ENCODE peak calls at places on chromosome 5, in ten cellular contexts. One of them, this sample, is unnamed. For H3K4me1, the result is how much of the 10 kb centered on the place peaks cover.

GRCh38 chr5:179762079-179762780 is 29.6 kb downstream of the MAML1 start:
- DNase-seq in heart left ventricle: no peak
- DNase-seq in A549: no peak
- DNase-seq in aorta: peak
- DNase-seq in thoracic aorta: no peak
- DNase-seq in endothelial cell of umbilical vein: no peak
- DNase-seq in tibial nerve: no peak
- DNase-seq in foreskin keratinocyte: no peak
- DNase-seq in right atrium auricular region: no peak
- DNase-seq in Peyer's patch: peak
- DNase-seq in this sample: no peak

GRCh38 chr5:175501759-175502158 is 23.4 kb downstream of the SFXN1 start:
- DNase-seq in heart left ventricle: no peak
- DNase-seq in A549: no peak
- DNase-seq in aorta: no peak
- DNase-seq in thoracic aorta: no peak
- DNase-seq in endothelial cell of umbilical vein: no peak
- DNase-seq in tibial nerve: no peak
- DNase-seq in foreskin keratinocyte: no peak
- DNase-seq in right atrium auricular region: no peak
- DNase-seq in Peyer's patch: no peak
- DNase-seq in this sample: no peak

GRCh38 chr5:167020418-167020817 is 1271.0 kb upstream of the WWC1 start:
- DNase-seq in heart left ventricle: no peak
- DNase-seq in A549: no peak
- DNase-seq in aorta: no peak
- DNase-seq in thoracic aorta: no peak
- DNase-seq in endothelial cell of umbilical vein: no peak
- DNase-seq in tibial nerve: no peak
- DNase-seq in foreskin keratinocyte: no peak
- DNase-seq in right atrium auricular region: no peak
- DNase-seq in Peyer's patch: no peak
- DNase-seq in this sample: no peak

GRCh38 chr5:179115845-179116524 is 55.8 kb downstream of the ZNF354C start:
- DNase-seq in heart left ventricle: no peak
- DNase-seq in A549: no peak
- DNase-seq in aorta: no peak
- DNase-seq in thoracic aorta: no peak
- DNase-seq in endothelial cell of umbilical vein: no peak
- DNase-seq in tibial nerve: no peak
- DNase-seq in foreskin keratinocyte: no peak
- DNase-seq in right atrium auricular region: peak
- DNase-seq in Peyer's patch: no peak
- DNase-seq in this sample: no peak

GRCh38 chr5:64210866-64211265 is 45.2 kb downstream of the RNF180 start:
- DNase-seq in heart left ventricle: no peak
- DNase-seq in A549: no peak
- DNase-seq in aorta: no peak
- DNase-seq in thoracic aorta: peak
- DNase-seq in endothelial cell of umbilical vein: peak
- DNase-seq in tibial nerve: no peak
- DNase-seq in foreskin keratinocyte: peak
- DNase-seq in right atrium auricular region: no peak
- DNase-seq in Peyer's patch: no peak
- DNase-seq in this sample: no peak

GRCh38 chr5:162512935-162513575 is 445.5 kb downstream of the GABRG2 start:
- DNase-seq in heart left ventricle: no peak
- DNase-seq in A549: no peak
- DNase-seq in aorta: no peak
- DNase-seq in thoracic aorta: no peak
- DNase-seq in endothelial cell of umbilical vein: no peak
- DNase-seq in tibial nerve: no peak
- DNase-seq in foreskin keratinocyte: no peak
- DNase-seq in right atrium auricular region: no peak
- DNase-seq in Peyer's patch: no peak
- DNase-seq in this sample: no peak

GRCh38 chr5:33969572-33970452 is 14.7 kb downstream of the SLC45A2 start:
- DNase-seq in heart left ventricle: peak
- DNase-seq in A549: peak
- DNase-seq in aorta: no peak
- DNase-seq in thoracic aorta: no peak
- DNase-seq in endothelial cell of umbilical vein: peak
- DNase-seq in tibial nerve: no peak
- DNase-seq in foreskin keratinocyte: no peak
- DNase-seq in right atrium auricular region: no peak
- DNase-seq in Peyer's patch: no peak
- DNase-seq in this sample: no peak

GRCh38 chr5:59540366-59540765 is 353.2 kb downstream of the PDE4D start:
- DNase-seq in heart left ventricle: no peak
- DNase-seq in A549: no peak
- DNase-seq in aorta: no peak
- DNase-seq in thoracic aorta: no peak
- DNase-seq in endothelial cell of umbilical vein: peak
- DNase-seq in tibial nerve: no peak
- DNase-seq in foreskin keratinocyte: no peak
- DNase-seq in right atrium auricular region: no peak
- DNase-seq in Peyer's patch: no peak
- DNase-seq in this sample: no peak

GRCh38 chr5:172565455-172565854 is 75.6 kb upstream of the NEURL1B start:
- DNase-seq in heart left ventricle: no peak
- DNase-seq in A549: no peak
- DNase-seq in aorta: no peak
- DNase-seq in thoracic aorta: no peak
- DNase-seq in endothelial cell of umbilical vein: no peak
- DNase-seq in tibial nerve: no peak
- DNase-seq in foreskin keratinocyte: no peak
- DNase-seq in right atrium auricular region: no peak
- DNase-seq in Peyer's patch: no peak
- DNase-seq in this sample: no peak

GRCh38 chr5:173302546-173303155 is 25.6 kb downstream of the STC2 start:
- DNase-seq in heart left ventricle: no peak
- DNase-seq in A549: peak
- DNase-seq in aorta: no peak
- DNase-seq in thoracic aorta: no peak
- DNase-seq in endothelial cell of umbilical vein: no peak
- DNase-seq in tibial nerve: no peak
- DNase-seq in foreskin keratinocyte: peak
- DNase-seq in right atrium auricular region: no peak
- DNase-seq in Peyer's patch: no peak
- DNase-seq in this sample: no peak

GRCh38 chr5:123151227-123151951 is 62.3 kb downstream of the PRDM6 start:
- DNase-seq in heart left ventricle: no peak
- DNase-seq in A549: no peak
- DNase-seq in aorta: no peak
- DNase-seq in thoracic aorta: no peak
- DNase-seq in endothelial cell of umbilical vein: no peak
- DNase-seq in tibial nerve: no peak
- DNase-seq in foreskin keratinocyte: no peak
- DNase-seq in right atrium auricular region: no peak
- DNase-seq in Peyer's patch: no peak
- DNase-seq in this sample: no peak

GRCh38 chr5:15601274-15601673 is 101.3 kb downstream of the FBXL7 start:
- DNase-seq in heart left ventricle: no peak
- DNase-seq in A549: no peak
- DNase-seq in aorta: no peak
- DNase-seq in thoracic aorta: no peak
- DNase-seq in endothelial cell of umbilical vein: no peak
- DNase-seq in tibial nerve: no peak
- DNase-seq in foreskin keratinocyte: no peak
- DNase-seq in right atrium auricular region: no peak
- DNase-seq in Peyer's patch: no peak
- DNase-seq in this sample: no peak

GRCh38 chr5:62306494-62307363 is 723 bp downstream of the KIF2A start:
- DNase-seq in heart left ventricle: no peak
- DNase-seq in A549: peak
- DNase-seq in aorta: peak
- DNase-seq in thoracic aorta: peak
- DNase-seq in endothelial cell of umbilical vein: peak
- DNase-seq in tibial nerve: no peak
- DNase-seq in foreskin keratinocyte: peak
- DNase-seq in right atrium auricular region: peak
- DNase-seq in Peyer's patch: peak
- DNase-seq in this sample: peak

GRCh38 chr5:172283020-172283861 is at the start of gene UBTD2:
- DNase-seq in heart left ventricle: peak
- DNase-seq in A549: peak
- DNase-seq in aorta: peak
- DNase-seq in thoracic aorta: peak
- DNase-seq in endothelial cell of umbilical vein: peak
- DNase-seq in tibial nerve: peak
- DNase-seq in foreskin keratinocyte: no peak
- DNase-seq in right atrium auricular region: peak
- DNase-seq in Peyer's patch: peak
- DNase-seq in this sample: peak

GRCh38 chr5:93071710-93072109 is 509.3 kb downstream of the NR2F1-AS1 start:
- DNase-seq in heart left ventricle: no peak
- DNase-seq in A549: no peak
- DNase-seq in aorta: no peak
- DNase-seq in thoracic aorta: no peak
- DNase-seq in endothelial cell of umbilical vein: no peak
- DNase-seq in tibial nerve: no peak
- DNase-seq in foreskin keratinocyte: no peak
- DNase-seq in right atrium auricular region: no peak
- DNase-seq in Peyer's patch: no peak
- DNase-seq in this sample: no peak

DNA sequence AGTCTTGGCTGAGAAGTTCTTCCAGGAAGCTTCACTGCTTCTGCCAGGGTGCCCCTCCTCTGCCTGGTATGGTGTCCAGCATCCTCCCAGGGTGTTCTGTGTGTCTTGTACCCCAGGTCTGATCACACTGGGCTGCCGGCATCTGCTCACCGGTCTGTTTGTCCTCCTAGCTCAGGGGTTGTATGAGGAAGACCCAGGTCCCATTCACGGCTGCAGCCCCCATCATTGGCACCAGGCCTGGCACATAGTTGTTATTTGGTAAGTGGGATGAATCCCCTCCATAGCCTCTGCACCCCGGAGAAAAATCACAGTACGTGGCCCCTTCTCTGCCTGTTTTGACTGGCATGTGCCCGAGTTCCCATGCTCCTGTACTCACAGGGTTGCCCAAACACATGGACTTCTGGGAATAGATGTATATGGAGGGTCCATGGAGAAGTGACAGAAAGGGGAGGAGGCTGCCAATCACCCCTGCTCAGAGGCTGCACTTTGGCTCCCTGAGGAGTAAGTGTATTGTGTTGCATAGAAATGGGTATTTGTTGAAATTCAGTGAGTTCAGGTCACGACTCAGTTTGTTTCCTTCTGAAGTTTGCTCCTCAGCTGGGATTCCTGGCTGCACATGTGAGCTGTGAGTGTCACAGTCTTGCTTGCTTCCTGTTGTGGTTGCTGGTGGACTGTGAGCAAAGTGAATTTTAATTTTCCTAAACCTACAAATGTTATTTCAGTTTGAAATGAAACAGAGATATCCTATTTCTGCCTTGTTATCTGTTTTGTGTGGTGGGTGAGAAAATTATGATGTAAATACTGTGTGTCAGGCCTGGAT is 96.2 kb downstream of the HSPA4 start:
- DNase-seq in heart left ventricle: no peak
- DNase-seq in A549: no peak
- DNase-seq in aorta: no peak
- DNase-seq in thoracic aorta: no peak
- DNase-seq in endothelial cell of umbilical vein: no peak
- DNase-seq in tibial nerve: no peak
- DNase-seq in foreskin keratinocyte: no peak
- DNase-seq in right atrium auricular region: no peak
- DNase-seq in Peyer's patch: no peak
- DNase-seq in this sample: no peak
- H3K4me1 ChIP-seq in heart left ventricle: under half
- H3K4me1 ChIP-seq in A549: under half
- H3K4me1 ChIP-seq in aorta: under half
- H3K4me1 ChIP-seq in thoracic aorta: under half
- H3K4me1 ChIP-seq in endothelial cell of umbilical vein: under half
- H3K4me1 ChIP-seq in tibial nerve: under half
- H3K4me1 ChIP-seq in foreskin keratinocyte: under half
- H3K4me1 ChIP-seq in right atrium auricular region: under half
- H3K4me1 ChIP-seq in Peyer's patch: under half
- H3K4me1 ChIP-seq in this sample: under half

GRCh38 chr5:140299056-140299455 is 3.8 kb downstream of the PFDN1 start:
- DNase-seq in heart left ventricle: no peak
- DNase-seq in A549: no peak
- DNase-seq in aorta: no peak
- DNase-seq in thoracic aorta: no peak
- DNase-seq in endothelial cell of umbilical vein: no peak
- DNase-seq in tibial nerve: no peak
- DNase-seq in foreskin keratinocyte: no peak
- DNase-seq in right atrium auricular region: no peak
- DNase-seq in Peyer's patch: no peak
- DNase-seq in this sample: no peak
- H3K4me1 ChIP-seq in heart left ventricle: half or more
- H3K4me1 ChIP-seq in A549: half or more
- H3K4me1 ChIP-seq in aorta: under half
- H3K4me1 ChIP-seq in thoracic aorta: half or more
- H3K4me1 ChIP-seq in endothelial cell of umbilical vein: half or more
- H3K4me1 ChIP-seq in tibial nerve: half or more
- H3K4me1 ChIP-seq in foreskin keratinocyte: under half
- H3K4me1 ChIP-seq in right atrium auricular region: half or more
- H3K4me1 ChIP-seq in Peyer's patch: under half
- H3K4me1 ChIP-seq in this sample: under half

DNA sequence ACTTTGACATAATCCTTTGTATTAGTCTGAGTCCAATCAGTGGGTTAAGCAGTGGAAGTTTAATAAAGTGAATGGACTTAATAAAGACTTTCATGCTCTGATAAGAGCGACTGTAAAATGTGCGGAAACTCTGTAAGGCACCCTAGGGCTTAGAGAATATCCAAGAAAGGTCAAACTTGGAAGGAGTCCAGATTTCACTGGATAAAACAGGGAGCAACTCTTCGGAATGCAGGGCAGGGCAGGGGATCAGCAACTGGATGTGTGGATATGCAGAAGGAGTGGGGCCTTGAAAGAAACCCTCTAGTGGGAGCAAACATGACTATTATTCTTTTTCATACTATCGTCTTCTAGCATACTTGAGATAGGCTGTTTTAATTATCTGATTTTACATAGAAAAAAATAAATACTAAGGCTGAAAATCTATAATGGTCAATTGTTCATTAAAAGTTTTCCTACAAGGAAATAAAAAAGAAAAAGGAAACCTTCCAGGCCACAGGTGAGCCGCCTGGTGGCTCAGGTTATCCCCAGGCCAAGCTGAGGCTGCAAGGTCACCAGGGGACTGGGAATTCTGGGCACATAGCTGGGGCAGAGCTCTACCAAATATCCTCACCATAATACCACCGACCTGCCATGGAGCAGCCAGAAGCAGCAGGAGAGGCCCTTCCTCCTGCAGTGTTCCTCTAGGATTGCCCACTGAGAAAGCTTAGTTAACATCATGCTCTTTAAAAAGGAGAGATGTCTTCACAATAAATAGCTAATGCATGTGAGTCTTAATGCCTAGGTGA is 46.3 kb upstream of the CCDC112 start:
- DNase-seq in heart left ventricle: no peak
- DNase-seq in A549: no peak
- DNase-seq in aorta: no peak
- DNase-seq in thoracic aorta: no peak
- DNase-seq in endothelial cell of umbilical vein: no peak
- DNase-seq in tibial nerve: no peak
- DNase-seq in foreskin keratinocyte: no peak
- DNase-seq in right atrium auricular region: no peak
- DNase-seq in Peyer's patch: no peak
- DNase-seq in this sample: no peak
- H3K4me1 ChIP-seq in heart left ventricle: under half
- H3K4me1 ChIP-seq in A549: under half
- H3K4me1 ChIP-seq in aorta: under half
- H3K4me1 ChIP-seq in thoracic aorta: under half
- H3K4me1 ChIP-seq in endothelial cell of umbilical vein: under half
- H3K4me1 ChIP-seq in tibial nerve: under half
- H3K4me1 ChIP-seq in foreskin keratinocyte: under half
- H3K4me1 ChIP-seq in right atrium auricular region: under half
- H3K4me1 ChIP-seq in Peyer's patch: under half
- H3K4me1 ChIP-seq in this sample: under half

GRCh38 chr5:132479812-132480441 is 10.6 kb downstream of the IRF1 start:
- DNase-seq in heart left ventricle: no peak
- DNase-seq in A549: no peak
- DNase-seq in aorta: no peak
- DNase-seq in thoracic aorta: no peak
- DNase-seq in endothelial cell of umbilical vein: no peak
- DNase-seq in tibial nerve: no peak
- DNase-seq in foreskin keratinocyte: no peak
- DNase-seq in right atrium auricular region: no peak
- DNase-seq in Peyer's patch: no peak
- DNase-seq in this sample: no peak
- H3K4me1 ChIP-seq in heart left ventricle: half or more
- H3K4me1 ChIP-seq in A549: under half
- H3K4me1 ChIP-seq in aorta: under half
- H3K4me1 ChIP-seq in thoracic aorta: under half
- H3K4me1 ChIP-seq in endothelial cell of umbilical vein: under half
- H3K4me1 ChIP-seq in tibial nerve: under half
- H3K4me1 ChIP-seq in foreskin keratinocyte: under half
- H3K4me1 ChIP-seq in right atrium auricular region: half or more
- H3K4me1 ChIP-seq in Peyer's patch: under half
- H3K4me1 ChIP-seq in this sample: under half